ENCODE peak calls at places on chromosome 18, in six cellular contexts. P is uterus; H is fibroblast of lung; T is CD8-positive, alpha-beta T cell; B is heart right ventricle; Z is esophagus squamous epithelium. M is an unnamed sample.

GRCh38 chr18:62525611-62526010 is 2.8 kb downstream of the ZCCHC2 start:
- DNase-seq in P (no peak), H (no peak), T (no peak), B (no peak), Z (no peak), M (no peak)

GRCh38 chr18:12336887-12337286 is 28.8 kb downstream of the TUBB6 start:
- DNase-seq in P (no peak), H (peak; percentile 46), T (no peak), B (no peak), Z (no peak), M (no peak)

GRCh38 chr18:48609820-48610815 is 71.3 kb downstream of the CTIF start:
- DNase-seq in P (no peak), H (no peak), T (no peak), B (no peak), Z (no peak), M (no peak)

GRCh38 chr18:45463433-45463832 is 151.8 kb upstream of the SLC14A2 start:
- DNase-seq in P (no peak), H (no peak), T (no peak), B (no peak), Z (no peak), M (no peak)

GRCh38 chr18:48590678-48591077 is 51.8 kb downstream of the CTIF start:
- DNase-seq in P (no peak), H (peak; percentile 65), T (no peak), B (no peak), Z (no peak), M (no peak)

GRCh38 chr18:12803069-12803936 is 80.7 kb downstream of the PTPN2 start:
- DNase-seq in P (no peak), H (no peak), T (no peak), B (no peak), Z (no peak), M (no peak)

GRCh38 chr18:63146185-63146584 is 173.4 kb downstream of the BCL2 start:
- DNase-seq in P (no peak), H (no peak), T (no peak), B (no peak), Z (no peak), M (no peak)

GRCh38 chr18:3824101-3824500 is 374.1 kb downstream of the TGIF1 start:
- DNase-seq in P (no peak), H (no peak), T (no peak), B (no peak), Z (no peak), M (no peak)

GRCh38 chr18:75211721-75212625 is 1.4 kb downstream of the TSHZ1 start:
- DNase-seq in P (peak; percentile 46), H (no peak), T (no peak), B (peak; percentile 57), Z (no peak), M (peak; percentile 34)

GRCh38 chr18:79690071-79690470 is 10.5 kb downstream of the CTDP1 start:
- DNase-seq in P (no peak), H (no peak), T (no peak), B (no peak), Z (no peak), M (no peak)

GRCh38 chr18:35106845-35107148 is 65.6 kb downstream of the MAPRE2 start:
- DNase-seq in P (no peak), H (no peak), T (no peak), B (no peak), Z (no peak), M (no peak)

GRCh38 chr18:59814872-59815271 is 84.9 kb upstream of the PMAIP1 start:
- DNase-seq in P (no peak), H (peak; percentile 66), T (no peak), B (no peak), Z (no peak), M (no peak)

GRCh38 chr18:22066083-22066485 is 103.3 kb upstream of the GATA6 start:
- DNase-seq in P (no peak), H (no peak), T (no peak), B (no peak), Z (no peak), M (no peak)

GRCh38 chr18:79576686-79577351 is 102.8 kb upstream of the CTDP1 start:
- DNase-seq in P (peak; percentile 57), H (peak; percentile 66), T (no peak), B (peak; percentile 84), Z (no peak), M (no peak)

GRCh38 chr18:13003466-13003896 is 12.3 kb downstream of the CEP192 start:
- DNase-seq in P (no peak), H (peak; percentile 67), T (no peak), B (no peak), Z (no peak), M (no peak)

GRCh38 chr18:58190842-58191530 is 147.0 kb downstream of the NEDD4L start:
- DNase-seq in P (no peak), H (no peak), T (no peak), B (no peak), Z (no peak), M (no peak)
- H3K4me1 ChIP-seq in P (no peaks in the 10 kb centered on the region), H (peaks cover 3% of the 10 kb centered on the region), T (peaks cover 7% of the 10 kb centered on the region), B (peaks cover 9% of the 10 kb centered on the region), Z (peaks cover 9% of the 10 kb centered on the region), M (no peaks in the 10 kb centered on the region)

GRCh38 chr18:76458522-76459311 is 36.3 kb downstream of the ZNF516 start:
- DNase-seq in P (no peak), H (no peak), T (no peak), B (no peak), Z (no peak), M (no peak)
- H3K27ac ChIP-seq in P (peak overlapping the region; percentile 74), H (peak overlapping the region; percentile 94), T (no peak overlapping the region), B (no peak overlapping the region), Z (peak overlapping the region; percentile 40), M (no peak overlapping the region)

DNA sequence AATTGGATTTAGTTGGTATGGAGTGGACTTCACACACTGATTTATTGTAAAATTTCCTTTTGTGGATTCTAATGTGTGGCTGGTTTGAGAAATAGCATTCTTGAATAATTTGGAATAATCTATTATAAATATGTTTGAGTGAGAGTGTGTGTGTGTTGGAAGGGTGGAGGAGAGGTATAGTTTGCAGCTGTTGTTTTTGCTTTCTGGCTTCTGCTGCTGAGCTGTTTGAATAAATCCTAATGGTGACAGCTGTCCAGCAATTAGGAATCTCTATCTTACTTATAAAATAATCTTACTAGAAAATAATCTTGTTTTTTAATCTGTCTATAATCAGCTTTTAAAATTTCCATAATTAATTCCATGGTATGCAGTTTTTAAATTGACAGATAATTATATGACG is 1283.1 kb upstream of the CDH2 start:
- DNase-seq in P (no peak), H (no peak), T (no peak), B (no peak), Z (no peak), M (no peak)
- H3K4me1 ChIP-seq in P (no peaks in the 10 kb centered on the region), H (no peaks in the 10 kb centered on the region), T (no peaks in the 10 kb centered on the region), B (no peaks in the 10 kb centered on the region), Z (no peaks in the 10 kb centered on the region), M (no peaks in the 10 kb centered on the region)

DNA sequence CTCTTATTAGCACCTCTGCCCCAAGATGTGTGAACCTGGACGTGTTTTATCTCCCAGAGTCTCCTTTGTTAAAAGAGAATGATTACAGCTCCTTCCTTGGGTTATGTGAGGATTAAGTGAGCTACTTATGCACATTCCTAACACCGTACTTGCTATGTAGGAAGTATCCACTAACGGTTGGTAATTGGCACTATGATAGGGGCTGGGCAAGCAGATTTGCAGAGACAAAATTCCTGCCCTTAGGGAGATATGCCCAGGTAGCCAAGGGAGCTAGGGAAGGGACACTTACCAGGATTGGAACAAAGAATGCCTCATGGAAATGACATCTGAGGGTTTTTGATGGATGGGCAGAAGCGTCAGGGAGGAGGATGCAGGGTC is 11.5 kb upstream of the ALPK2 start:
- DNase-seq in P (no peak), H (no peak), T (no peak), B (no peak), Z (no peak), M (no peak)
- H3K27ac ChIP-seq in P (no peak overlapping the region), H (no peak overlapping the region), T (no peak overlapping the region), B (no peak overlapping the region), Z (peak overlapping the region; percentile 52), M (no peak overlapping the region)

GRCh38 chr18:7921938-7922587 is 354.9 kb downstream of the PTPRM start:
- DNase-seq in P (no peak), H (peak; percentile 80), T (no peak), B (no peak), Z (no peak), M (no peak)

GRCh38 chr18:7923105-7923504 is 356.0 kb downstream of the PTPRM start:
- DNase-seq in P (no peak), H (no peak), T (no peak), B (no peak), Z (no peak), M (no peak)

GRCh38 chr18:7919565-7919964 is 352.4 kb downstream of the PTPRM start:
- DNase-seq in P (no peak), H (no peak), T (no peak), B (no peak), Z (no peak), M (no peak)

GRCh38 chr18:7914834-7915670 is 347.9 kb downstream of the PTPRM start:
- DNase-seq in P (no peak), H (no peak), T (no peak), B (no peak), Z (no peak), M (no peak)

DNA sequence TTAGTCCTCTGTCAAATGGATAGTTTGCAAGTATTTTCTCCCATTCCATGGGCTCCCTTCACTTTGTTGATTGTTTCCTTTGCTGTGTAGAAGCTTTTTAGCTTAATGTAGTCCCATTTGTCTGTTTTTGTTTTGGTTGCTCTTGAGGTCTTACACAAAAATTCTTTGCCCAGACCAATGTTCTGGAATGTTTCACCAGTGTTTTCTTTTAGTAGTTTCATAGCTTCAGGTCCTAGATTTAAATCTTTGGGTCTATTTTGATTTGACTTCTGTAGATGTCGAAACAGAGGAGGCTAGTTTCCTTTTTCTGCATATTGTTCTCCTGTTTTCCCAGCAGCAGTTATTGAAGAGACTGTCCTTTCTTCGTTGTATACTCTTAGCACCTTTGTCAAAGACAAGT is 351.6 kb downstream of the PTPRM start:
- DNase-seq in P (no peak), H (no peak), T (no peak), B (no peak), Z (no peak), M (no peak)
- H3K4me1 ChIP-seq in P (no peaks in the 10 kb centered on the region), H (peaks cover 10% of the 10 kb centered on the region), T (no peaks in the 10 kb centered on the region), B (peaks cover 37% of the 10 kb centered on the region), Z (peaks cover 7% of the 10 kb centered on the region), M (no peaks in the 10 kb centered on the region)

DNA sequence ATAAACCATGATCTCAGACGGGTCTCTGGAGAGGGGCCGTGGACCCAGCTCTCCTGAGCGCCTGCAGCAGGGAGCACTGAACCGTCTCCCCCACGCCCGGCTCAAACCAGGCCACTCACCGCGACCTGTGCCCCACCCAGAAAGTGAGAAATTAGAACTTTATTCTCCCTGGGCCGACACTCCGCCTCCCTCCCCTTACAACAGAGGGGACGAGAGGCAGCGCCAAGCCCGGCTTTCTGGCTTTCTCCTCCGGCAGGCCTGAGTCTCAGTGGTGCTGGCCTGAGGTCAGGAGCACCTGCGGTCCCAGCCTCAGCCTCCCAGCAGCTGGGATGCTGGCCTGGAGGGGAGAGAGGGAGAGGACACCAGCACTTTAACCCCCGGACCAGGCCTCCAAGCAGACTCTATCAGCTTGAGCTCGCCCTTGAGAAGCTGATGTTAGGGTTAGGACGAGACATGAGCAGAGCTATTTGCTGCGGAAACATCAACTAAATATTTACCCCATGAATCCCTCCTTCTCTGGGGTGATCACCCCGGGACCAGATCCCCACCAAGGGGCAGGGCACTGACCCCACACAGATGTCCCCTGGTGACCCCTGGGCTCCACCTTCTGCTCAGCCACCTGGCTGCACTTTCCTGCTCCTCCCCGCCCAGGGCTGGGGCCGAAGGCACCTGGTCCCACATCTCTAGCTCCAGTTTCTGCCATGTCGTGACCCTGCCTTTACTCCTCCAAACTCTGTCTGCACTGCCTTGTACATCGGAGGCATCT is 856.3 kb upstream of the SALL3 start:
- DNase-seq in P (no peak), H (no peak), T (no peak), B (no peak), Z (no peak), M (no peak)
- H3K27ac ChIP-seq in P (peak overlapping the region; percentile 57), H (no peak overlapping the region), T (no peak overlapping the region), B (peak overlapping the region; percentile 39), Z (no peak overlapping the region), M (no peak overlapping the region)

GRCh38 chr18:55513199-55513598 is 74.8 kb downstream of the TCF4 start:
- DNase-seq in P (no peak), H (no peak), T (no peak), B (no peak), Z (no peak), M (no peak)
- H3K4me1 ChIP-seq in P (no peaks in the 10 kb centered on the region), H (peaks cover 2% of the 10 kb centered on the region), T (no peaks in the 10 kb centered on the region), B (peaks cover 7% of the 10 kb centered on the region), Z (peaks cover 8% of the 10 kb centered on the region), M (no peaks in the 10 kb centered on the region)

M was measured in naive thymus-derived CD4-positive, alpha-beta T cell.